ENCODE peak calls at places on chromosomes 16 and 17, in seven cellular contexts. B is Right ventricle myocardium superior; H is IMR-90; X is stimulated activated CD4-positive, alpha-beta T cell treated with anti-CD3 and anti-CD28 coated beads, Interleukin-15, amount 100 ng/mL, for 24 hours; A is activated T-cell treated with anti-CD3 and anti-CD28 coated beads, Interleukin-2, amount 50 U/mL, for 72 hours; D is activated CD4-positive, alpha-beta T cell treated with anti-CD3 and anti-CD28 coated beads, Interleukin-2, amount 10 ng/mL, durations not matched to agents 7 days and 5 days; S is activated naive CD4-positive, alpha-beta T cell. K is an unnamed sample.

GRCh38 chr17:46782250-46782953 is 36.1 kb downstream of the WNT3 start:
- DNase-seq in D (peak), X (peak), S (no peak), H (no peak), B (no peak), A (peak), K (no peak)

GRCh38 chr17:82520041-82520910 is 744 bp downstream of the FOXK2 start:
- DNase-seq in A (peak), D (peak), B (peak), H (no peak), X (peak), S (peak), K (peak)

GRCh38 chr16:54649846-54650245 is 280.8 kb upstream of the IRX5 start:
- DNase-seq in S (no peak), X (no peak), H (no peak), D (no peak), B (no peak), A (no peak), K (no peak)

GRCh38 chr17:9976283-9977009 is 71.4 kb upstream of the RCVRN start:
- DNase-seq in S (no peak), D (no peak), A (no peak), X (no peak), H (no peak), B (no peak), K (peak)

GRCh38 chr16:79728048-79728922 is 127.7 kb upstream of the MAF start:
- DNase-seq in X (no peak), B (no peak), H (no peak), D (no peak), A (no peak), S (no peak), K (no peak)

GRCh38 chr17:79028496-79029326 is 4.7 kb downstream of the C1QTNF1 start:
- DNase-seq in S (no peak), B (no peak), H (no peak), A (no peak), D (no peak), X (no peak), K (peak)

GRCh38 chr16:8845699-8846298 is 23.0 kb downstream of the CARHSP1 start:
- DNase-seq in X (no peak), H (no peak), B (no peak), D (no peak), A (no peak), S (no peak), K (no peak)

GRCh38 chr17:33266116-33266515 is 27.0 kb downstream of the ASIC2 start:
- DNase-seq in A (no peak), X (no peak), S (no peak), D (no peak), H (peak), B (no peak), K (no peak)

GRCh38 chr16:68351463-68351862 is 40.6 kb downstream of the PRMT7 start:
- DNase-seq in D (no peak), S (no peak), B (no peak), H (no peak), A (no peak), X (no peak), K (no peak)

GRCh38 chr17:17356931-17357270 is 53.7 kb downstream of the NT5M start:
- DNase-seq in A (no peak), H (no peak), S (no peak), B (no peak), X (no peak), D (no peak), K (no peak)

K was measured in sigmoid colon.